ENCODE peak calls at places on chromosomes 1 and 21, in four cellular contexts. Z is K562, O is Panc1, Q is HepG2. I is an unnamed sample.

GRCh38 chr1:178868700-178869099 is 2.2 kb downstream of the ANGPTL1 start:
- DNase-seq in Z (no peak), O (no peak), Q (no peak), I (no peak)

GRCh38 chr21:37249112-37249904 is 17.8 kb downstream of the VPS26C start:
- DNase-seq in Z (no peak), O (no peak), Q (no peak), I (no peak)

GRCh38 chr1:1361982-1362423 is 3.6 kb upstream of the MXRA8 start:
- DNase-seq in Z (no peak), O (no peak), Q (peak; percentile 75), I (no peak)

GRCh38 chr1:163633366-163633765 is 311.6 kb downstream of the NUF2 start:
- DNase-seq in Z (no peak), O (no peak), Q (no peak), I (no peak)

GRCh38 chr1:66564250-66564649 is 30.3 kb downstream of the SGIP1 start:
- DNase-seq in Z (no peak), O (peak; percentile 100), Q (peak; percentile 46), I (peak; percentile 79)

GRCh38 chr1:52037402-52037814 is 3.8 kb upstream of the KTI12 start:
- DNase-seq in Z (no peak), O (no peak), Q (peak; percentile 97), I (no peak)

GRCh38 chr1:17539526-17540254 is at the start of gene ARHGEF10L:
- DNase-seq in Z (peak; percentile 74), O (no peak), Q (no peak), I (no peak)

GRCh38 chr1:36856126-36856525 is 178.2 kb downstream of the GRIK3 start:
- DNase-seq in Z (no peak), O (no peak), Q (no peak), I (no peak)

GRCh38 chr1:20413136-20413790 is 72.7 kb downstream of the CAMK2N1 start:
- DNase-seq in Z (no peak), O (no peak), Q (no peak), I (no peak)

GRCh38 chr1:87399264-87399663 is 70.6 kb downstream of the LMO4 start:
- DNase-seq in Z (no peak), O (no peak), Q (no peak), I (no peak)

DNA sequence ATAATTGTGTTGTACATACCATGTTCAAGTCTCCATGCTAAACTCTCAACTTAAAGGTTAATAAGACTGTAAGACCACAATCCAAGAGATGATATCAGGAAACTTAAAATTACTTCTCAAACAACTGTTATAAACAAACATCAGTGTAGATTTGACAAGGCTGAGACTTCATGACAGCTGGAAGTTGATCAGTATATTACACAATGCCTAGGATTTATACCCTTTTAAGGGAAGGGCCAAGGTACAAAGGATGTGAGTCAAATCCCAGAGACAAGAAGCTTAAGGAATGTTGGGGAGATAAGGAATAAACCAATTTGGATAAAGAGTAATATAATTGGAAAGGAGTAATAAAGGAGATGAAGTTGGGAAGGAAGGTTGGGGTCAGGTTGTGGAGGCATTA is 98.8 kb downstream of the LBR start:
- DNase-seq in Z (no peak), O (no peak), Q (peak; percentile 2), I (no peak)
- TF ChIP-seq TCF7L2 in Z (no peak), O (no peak), Q (no peak), I (no peak)

GRCh38 chr1:244052011-244052727 is 1.1 kb downstream of the ZBTB18 start:
- DNase-seq in Z (no peak), O (no peak), Q (no peak), I (no peak)
- H3K4me3 ChIP-seq in Z (no peak overlapping the region), O (no peak overlapping the region), Q (no peak overlapping the region), I (no peak overlapping the region)

GRCh38 chr1:24450321-24450720 is 34.7 kb downstream of the NIPAL3 start:
- DNase-seq in Z (no peak), O (no peak), Q (no peak), I (no peak)
- TF ChIP-seq TCF7L2 in Z (no peak), O (no peak), Q (no peak), I (no peak)

GRCh38 chr1:203272633-203273205 is 32.6 kb upstream of the BTG2 start:
- DNase-seq in Z (no peak), O (no peak), Q (no peak), I (no peak)
- H3K4me3 ChIP-seq in Z (no peak overlapping the region), O (no peak overlapping the region), Q (peak overlapping the region; percentile 65), I (peak overlapping the region; percentile 19)

I was measured in HCT116.